ENCODE peak calls at places on chromosomes 12 and 14, in nine cellular contexts. N is fibroblast of pulmonary artery, M is H9, O is GM23338, L is tibial nerve, T is brain microvascular endothelial cell, Y is mucosa of descending colon, W is K562, U is heart right ventricle. F is an unnamed sample.

GRCh38 chr14:104100171-104101085 is 14.9 kb downstream of the ASPG start:
- DNase-seq in N (no peak), M (no peak), O (no peak), L (no peak), T (no peak), Y (peak; percentile 56), W (no peak), U (no peak), F (no peak)

GRCh38 chr12:54173066-54173726 is 15.6 kb downstream of the SMUG1 start:
- DNase-seq in N (no peak), M (peak; percentile 48), O (peak; percentile 78), L (peak; percentile 6), T (no peak), Y (no peak), W (peak; percentile 38), U (no peak), F (peak; percentile 63)

GRCh38 chr12:9115731-9116689 is at the start of gene A2M:
- DNase-seq in N (peak; percentile 8), M (no peak), O (no peak), L (peak; percentile 28), T (no peak), Y (no peak), W (no peak), U (peak; percentile 79), F (no peak)

GRCh38 chr12:88578821-88579518 is 1.3 kb downstream of the KITLG start:
- DNase-seq in N (no peak), M (peak; percentile 64), O (peak; percentile 77), L (peak; percentile 13), T (peak; percentile 11), Y (peak; percentile 33), W (no peak), U (no peak), F (peak; percentile 12)

GRCh38 chr14:89912667-89913211 is 41.8 kb downstream of the EFCAB11 start:
- DNase-seq in N (peak; percentile 99), M (no peak), O (peak; percentile 53), L (peak; percentile 15), T (peak; percentile 97), Y (no peak), W (no peak), U (peak; percentile 16), F (no peak)

GRCh38 chr14:52950410-52950897 is 396 bp downstream of the FERMT2 start:
- DNase-seq in N (peak; percentile 47), M (peak; percentile 46), O (peak; percentile 61), L (peak; percentile 60), T (peak; percentile 29), Y (peak; percentile 54), W (peak; percentile 4), U (peak; percentile 62), F (peak; percentile 39)

GRCh38 chr12:122610911-122611310 is 83.9 kb downstream of the KNTC1 start:
- DNase-seq in N (no peak), M (no peak), O (no peak), L (no peak), T (no peak), Y (no peak), W (no peak), U (no peak), F (no peak)

GRCh38 chr14:51859136-51859535 is 1.3 kb upstream of the GNG2 start:
- DNase-seq in N (no peak), M (no peak), O (no peak), L (no peak), T (no peak), Y (no peak), W (no peak), U (no peak), F (no peak)

GRCh38 chr12:67810166-67810565 is 161.6 kb downstream of the DYRK2 start:
- DNase-seq in N (no peak), M (no peak), O (no peak), L (no peak), T (no peak), Y (no peak), W (no peak), U (no peak), F (no peak)

GRCh38 chr12:2003676-2004112 is 563 bp downstream of the DCP1B start:
- DNase-seq in N (no peak), M (no peak), O (peak; percentile 16), L (peak; percentile 21), T (peak; percentile 2), Y (no peak), W (no peak), U (no peak), F (no peak)

GRCh38 chr12:124737040-124737419 is 126.6 kb downstream of the SCARB1 start:
- DNase-seq in N (no peak), M (no peak), O (no peak), L (no peak), T (no peak), Y (no peak), W (no peak), U (no peak), F (no peak)

GRCh38 chr12:122308811-122309210 is 42.5 kb upstream of the VPS33A start:
- DNase-seq in N (no peak), M (no peak), O (no peak), L (no peak), T (no peak), Y (no peak), W (no peak), U (no peak), F (no peak)

GRCh38 chr12:120854804-120855203 is 49.4 kb downstream of the SPPL3 start:
- DNase-seq in N (no peak), M (no peak), O (no peak), L (no peak), T (no peak), Y (no peak), W (no peak), U (no peak), F (no peak)

GRCh38 chr12:55619352-55620138 is 17.1 kb upstream of the OR10P1 start:
- DNase-seq in N (peak; percentile 96), M (peak; percentile 65), O (peak; percentile 98), L (peak; percentile 90), T (peak; percentile 94), Y (no peak), W (peak; percentile 68), U (peak; percentile 80), F (peak; percentile 70)
- TF ChIP-seq CTCF in N (peak; percentile 73), M (peak; percentile 95), O (peak; percentile 96), L (peak; percentile 81), T (peak; percentile 58), Y (peak; percentile 60), W (peak; percentile 81), U (peak; percentile 84), F (peak; percentile 62)

DNA sequence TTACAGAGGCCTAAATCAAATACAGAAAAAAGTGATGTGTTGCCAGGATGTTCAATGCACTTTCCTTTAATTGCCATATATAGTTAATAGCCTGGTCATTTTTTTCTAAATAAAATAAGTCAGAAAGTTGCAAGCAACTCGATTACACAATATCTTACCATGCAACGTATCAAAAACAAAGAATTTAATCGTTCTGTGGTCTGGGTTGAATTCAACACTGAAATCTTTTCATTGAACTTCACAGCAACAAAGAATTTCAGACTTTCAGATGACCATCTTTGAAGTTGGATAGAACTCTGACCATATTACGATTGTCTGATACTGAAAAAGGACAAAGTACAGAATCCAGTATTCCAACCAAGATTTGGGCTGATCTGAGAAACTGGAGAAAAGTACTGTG is 231.9 kb downstream of the SLC25A21 start:
- DNase-seq in N (peak; percentile 4), M (no peak), O (no peak), L (no peak), T (no peak), Y (no peak), W (no peak), U (no peak), F (no peak)
- TF ChIP-seq CTCF in N (no peak), M (no peak), O (no peak), L (no peak), T (no peak), Y (no peak), W (no peak), U (no peak), F (no peak)

GRCh38 chr12:83389237-83389996 is 702.7 kb downstream of the TMTC2 start:
- DNase-seq in N (no peak), M (peak; percentile 81), O (peak; percentile 80), L (no peak), T (no peak), Y (peak; percentile 45), W (no peak), U (no peak), F (no peak)
- TF ChIP-seq CTCF in N (no peak), M (peak; percentile 85), O (peak; percentile 66), L (no peak), T (peak; percentile 47), Y (no peak), W (peak; percentile 59), U (peak; percentile 31), F (peak; percentile 32)

DNA sequence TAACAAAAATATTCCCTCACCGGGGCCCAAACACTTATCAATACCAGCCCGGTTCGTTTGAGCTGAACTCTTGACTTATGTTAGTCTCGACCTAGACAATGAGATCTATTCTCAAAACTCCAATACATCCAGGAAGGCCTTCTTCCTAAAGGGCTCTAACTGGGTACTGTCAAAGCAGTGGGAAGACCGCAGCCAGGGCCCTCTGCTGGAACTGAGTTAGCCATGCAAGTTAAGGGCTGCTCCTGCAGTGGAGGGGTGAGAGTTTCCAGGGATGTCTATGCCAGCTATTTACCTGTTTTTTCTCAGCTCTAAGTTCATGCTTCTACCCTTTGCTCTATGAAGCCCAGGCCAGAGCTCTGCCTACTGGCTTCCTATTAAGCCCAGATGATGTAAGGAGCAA is 348.8 kb downstream of the GXYLT1 start:
- DNase-seq in N (no peak), M (peak; percentile 76), O (peak; percentile 72), L (no peak), T (no peak), Y (no peak), W (no peak), U (no peak), F (no peak)
- TF ChIP-seq CTCF in N (no peak), M (peak; percentile 67), O (peak; percentile 66), L (no peak), T (no peak), Y (no peak), W (no peak), U (no peak), F (no peak)